ENCODE peak calls at places on chromosomes 13 and 19, in four cellular contexts. U is colonic mucosa; P is stimulated activated CD4-positive, alpha-beta T cell treated with anti-CD3 and anti-CD28 coated beads, Interleukin-2, amount 100 ng/mL, for 48 hours; Y is mucosa of descending colon. J is an unnamed sample.

GRCh38 chr13:76769238-76769859 is 116.9 kb downstream of the KCTD12 start:
- DNase-seq in U (no peak), P (no peak), Y (no peak), J (no peak)

GRCh38 chr13:52786747-52787146 is 47.1 kb upstream of the CNMD start:
- DNase-seq in U (no peak), P (no peak), Y (no peak), J (no peak)

GRCh38 chr19:44794610-44795009 is 14.3 kb upstream of the BCAM start:
- DNase-seq in U (no peak), P (no peak), Y (no peak), J (no peak)

GRCh38 chr13:67258482-67258881 is 28.3 kb upstream of the PCDH9 start:
- DNase-seq in U (no peak), P (no peak), Y (no peak), J (no peak)

GRCh38 chr13:33908111-33908510 is 90.2 kb downstream of the RFC3 start:
- DNase-seq in U (no peak), P (no peak), Y (no peak), J (no peak)

GRCh38 chr19:38183227-38183914 is 40.7 kb downstream of the DPF1 start:
- DNase-seq in U (no peak), P (no peak), Y (no peak), J (no peak)

GRCh38 chr19:35318679-35319448 is 10.1 kb upstream of the CD22 start:
- DNase-seq in U (peak), P (no peak), Y (peak), J (peak)

GRCh38 chr19:46466536-46467199 is 4.7 kb downstream of the PNMA8A start:
- DNase-seq in U (no peak), P (no peak), Y (peak), J (no peak)

GRCh38 chr13:98447881-98448641 is 128.8 kb downstream of the STK24 start:
- DNase-seq in U (no peak), P (no peak), Y (peak), J (no peak)

GRCh38 chr19:46813570-46814358 is 25.4 kb upstream of the SLC1A5 start:
- DNase-seq in U (peak), P (no peak), Y (peak), J (peak)

GRCh38 chr19:18223860-18224524 is 2.2 kb downstream of the PDE4C start:
- DNase-seq in U (peak), P (peak), Y (peak), J (peak)

GRCh38 chr13:60689571-60689970 is 292.6 kb downstream of the TDRD3 start:
- DNase-seq in U (no peak), P (no peak), Y (no peak), J (no peak)

GRCh38 chr13:95704510-95704909 is 27.6 kb downstream of the DNAJC3 start:
- DNase-seq in U (no peak), P (no peak), Y (no peak), J (no peak)

GRCh38 chr19:53002479-53002878 is 11.2 kb upstream of the ERVV-1 start:
- DNase-seq in U (no peak), P (no peak), Y (no peak), J (no peak)

GRCh38 chr19:3954107-3954506 is 16.8 kb downstream of the DAPK3 start:
- DNase-seq in U (no peak), P (no peak), Y (no peak), J (no peak)

GRCh38 chr19:52095172-52096014 is at the start of gene ZNF841:
- DNase-seq in U (peak), P (peak), Y (peak), J (peak)

GRCh38 chr13:70835349-70835748 is 727.1 kb upstream of the KLHL1 start:
- DNase-seq in U (no peak), P (no peak), Y (no peak), J (no peak)

GRCh38 chr13:113013878-113014751 is 45.1 kb downstream of the MCF2L start:
- DNase-seq in U (no peak), P (no peak), Y (no peak), J (no peak)

GRCh38 chr13:113732176-113732960 is 26.7 kb upstream of the TMEM255B start:
- DNase-seq in U (no peak), P (no peak), Y (no peak), J (peak)

GRCh38 chr19:16258440-16258903 is 60.8 kb downstream of the AP1M1 start:
- DNase-seq in U (peak), P (no peak), Y (no peak), J (peak)

GRCh38 chr13:44459674-44460073 is 86.0 kb downstream of the SERP2 start:
- DNase-seq in U (no peak), P (no peak), Y (no peak), J (no peak)

GRCh38 chr13:73274147-73274546 is 215.3 kb downstream of the KLF5 start:
- DNase-seq in U (no peak), P (no peak), Y (no peak), J (no peak)

GRCh38 chr13:56907766-56908165 is 233.0 kb upstream of the PRR20A start:
- DNase-seq in U (no peak), P (no peak), Y (no peak), J (no peak)

GRCh38 chr19:3346677-3347353 is 19.6 kb upstream of the NFIC start:
- DNase-seq in U (peak), P (no peak), Y (peak), J (no peak)

GRCh38 chr13:98664047-98664446 is 87.1 kb upstream of the STK24 start:
- DNase-seq in U (no peak), P (peak), Y (no peak), J (no peak)

GRCh38 chr13:40798380-40798779 is 9.0 kb downstream of the SLC25A15 start:
- DNase-seq in U (no peak), P (no peak), Y (peak), J (no peak)

GRCh38 chr13:27359203-27359821 is 65.1 kb upstream of the GTF3A start:
- DNase-seq in U (peak), P (peak), Y (peak), J (peak)

GRCh38 chr13:84917252-84917878 is 881.9 kb downstream of the SLITRK6 start:
- DNase-seq in U (no peak), P (no peak), Y (no peak), J (no peak)

GRCh38 chr13:67353031-67353430 is 122.9 kb upstream of the PCDH9 start:
- DNase-seq in U (no peak), P (no peak), Y (no peak), J (no peak)

GRCh38 chr13:25882732-25883357 is 169.0 kb downstream of the SHISA2 start:
- DNase-seq in U (no peak), P (no peak), Y (no peak), J (no peak)

GRCh38 chr19:33339016-33339749 is 34.3 kb upstream of the CEBPG start:
- DNase-seq in U (no peak), P (no peak), Y (no peak), J (no peak)

GRCh38 chr19:2254052-2254872 is 2.0 kb downstream of the JSRP1 start:
- DNase-seq in U (no peak), P (no peak), Y (no peak), J (no peak)

GRCh38 chr19:10431254-10431942 is 11.1 kb downstream of the PDE4A start:
- DNase-seq in U (peak), P (no peak), Y (peak), J (no peak)

GRCh38 chr19:36093687-36094086 is 17.3 kb upstream of the OVOL3 start:
- DNase-seq in U (no peak), P (no peak), Y (no peak), J (no peak)

GRCh38 chr13:37618554-37618953 is 20.0 kb upstream of the POSTN start:
- DNase-seq in U (no peak), P (no peak), Y (no peak), J (no peak)

GRCh38 chr13:42054798-42055499 is 6.5 kb downstream of the DGKH start:
- DNase-seq in U (no peak), P (no peak), Y (no peak), J (no peak)

GRCh38 chr13:35785563-35786327 is 309.3 kb upstream of the MAB21L1 start:
- DNase-seq in U (no peak), P (no peak), Y (no peak), J (no peak)

GRCh38 chr13:112710855-112711527 is 21.2 kb downstream of the ATP11A start:
- DNase-seq in U (no peak), P (no peak), Y (no peak), J (peak)

J was measured in spleen.